ENCODE peak calls at places on chromosomes 12 and 14, in ten cellular contexts. I is HEK293T; K is C1 segment of cervical spinal cord; A is amniotic stem cell; T is heart left ventricle; O is GM10248; S is neural crest cell; D is Jurkat, Clone E6-1; Y is T1000; G is mucosa of descending colon. J is an unnamed sample.

GRCh38 chr14:37585971-37586759 is 8.9 kb downstream of the FOXA1 start:
- DNase-seq in O (no peak), G (no peak), I (no peak), D (no peak), Y (no peak), A (no peak), S (no peak), T (no peak), K (no peak), J (no peak)

GRCh38 chr14:63045234-63045611 is at the start of gene KCNH5:
- DNase-seq in I (peak), G (no peak), K (peak), O (peak), Y (peak), S (no peak), T (peak), D (no peak), A (no peak), J (no peak)

GRCh38 chr12:121124402-121125109 is 8.1 kb upstream of the P2RX7 start:
- DNase-seq in O (no peak), Y (peak), S (no peak), T (peak), K (no peak), D (no peak), I (no peak), G (no peak), A (no peak), J (no peak)

GRCh38 chr12:107844312-107844921 is 69.9 kb downstream of the ASCL4 start:
- DNase-seq in S (peak), T (no peak), I (no peak), Y (no peak), G (no peak), K (no peak), O (peak), D (no peak), A (no peak), J (no peak)

GRCh38 chr12:108017658-108018057 is 111.4 kb upstream of the WSCD2 start:
- DNase-seq in K (no peak), O (no peak), A (no peak), D (no peak), G (no peak), S (no peak), I (no peak), Y (no peak), T (no peak), J (no peak)

GRCh38 chr12:49705479-49706267 is 1.5 kb downstream of the FMNL3 start:
- DNase-seq in O (peak), T (peak), S (no peak), I (no peak), G (peak), K (peak), A (no peak), D (no peak), Y (no peak), J (no peak)

GRCh38 chr12:50086148-50086547 is 1.0 kb downstream of the SMARCD1 start:
- DNase-seq in D (no peak), T (no peak), G (peak), A (no peak), O (no peak), I (no peak), K (no peak), S (no peak), Y (no peak), J (no peak)

GRCh38 chr12:25960176-25960575 is 1.7 kb downstream of the RASSF8 start:
- DNase-seq in O (no peak), Y (peak), K (peak), T (peak), S (no peak), I (peak), G (no peak), D (no peak), A (no peak), J (no peak)

GRCh38 chr12:64256166-64256800 is 34.2 kb upstream of the KICS2 start:
- DNase-seq in I (peak), G (no peak), O (peak), A (peak), D (peak), S (peak), K (no peak), Y (no peak), T (no peak), J (no peak)

GRCh38 chr14:90641111-90642010 is 174.9 kb downstream of the TTC7B start:
- DNase-seq in O (no peak), I (no peak), D (no peak), A (no peak), K (no peak), T (no peak), G (no peak), Y (no peak), S (peak), J (no peak)

GRCh38 chr12:120522568-120522967 is 6.4 kb downstream of the COQ5 start:
- DNase-seq in S (no peak), A (no peak), G (no peak), O (no peak), K (no peak), D (no peak), I (no peak), T (no peak), Y (no peak), J (no peak)

GRCh38 chr12:38291160-38291559 is 25.4 kb upstream of the ALG10B start:
- DNase-seq in K (no peak), A (no peak), D (no peak), I (no peak), G (no peak), T (no peak), Y (no peak), S (no peak), O (no peak), J (no peak)

J was measured in activated gamma-delta T cell.